ENCODE peak calls at places on chromosome 19, in four cellular contexts. One of them, this sample, is unnamed.

GRCh38 chr19:45385392-45386221 is 15.2 kb upstream of the ERCC2 start:
- DNase-seq in GM23248: peak
- DNase-seq in astrocyte of the hippocampus: no peak
- DNase-seq in CD8-positive, alpha-beta T cell: no peak
- DNase-seq in this sample: no peak

GRCh38 chr19:42496551-42497133 is 31.6 kb downstream of the CEACAM1 start:
- DNase-seq in GM23248: no peak
- DNase-seq in astrocyte of the hippocampus: no peak
- DNase-seq in CD8-positive, alpha-beta T cell: no peak
- DNase-seq in this sample: no peak

GRCh38 chr19:48928164-48929005 is 5.1 kb upstream of the DHDH start:
- DNase-seq in GM23248: no peak
- DNase-seq in astrocyte of the hippocampus: peak
- DNase-seq in CD8-positive, alpha-beta T cell: no peak
- DNase-seq in this sample: no peak

GRCh38 chr19:35780717-35781116 is 5.4 kb downstream of the ARHGAP33 start:
- DNase-seq in GM23248: no peak
- DNase-seq in astrocyte of the hippocampus: no peak
- DNase-seq in CD8-positive, alpha-beta T cell: no peak
- DNase-seq in this sample: no peak

GRCh38 chr19:56930647-56931592 is 90.4 kb upstream of the PEG3 start:
- DNase-seq in GM23248: no peak
- DNase-seq in astrocyte of the hippocampus: no peak
- DNase-seq in CD8-positive, alpha-beta T cell: no peak
- DNase-seq in this sample: no peak

GRCh38 chr19:30036154-30037129 is 94.4 kb downstream of the URI1 start:
- DNase-seq in GM23248: peak
- DNase-seq in astrocyte of the hippocampus: peak
- DNase-seq in CD8-positive, alpha-beta T cell: no peak
- DNase-seq in this sample: peak

GRCh38 chr19:41554902-41555301 is 21.1 kb upstream of the CEACAM21 start:
- DNase-seq in GM23248: no peak
- DNase-seq in astrocyte of the hippocampus: no peak
- DNase-seq in CD8-positive, alpha-beta T cell: peak
- DNase-seq in this sample: no peak

GRCh38 chr19:7507884-7508283 is 8.0 kb upstream of the ZNF358 start:
- DNase-seq in GM23248: peak
- DNase-seq in astrocyte of the hippocampus: peak
- DNase-seq in CD8-positive, alpha-beta T cell: no peak
- DNase-seq in this sample: peak

GRCh38 chr19:46944918-46945628 is 74.6 kb upstream of the NPAS1 start:
- DNase-seq in GM23248: peak
- DNase-seq in astrocyte of the hippocampus: peak
- DNase-seq in CD8-positive, alpha-beta T cell: no peak
- DNase-seq in this sample: peak

GRCh38 chr19:46975011-46975917 is 44.4 kb upstream of the NPAS1 start:
- DNase-seq in GM23248: no peak
- DNase-seq in astrocyte of the hippocampus: peak
- DNase-seq in CD8-positive, alpha-beta T cell: no peak
- DNase-seq in this sample: peak

GRCh38 chr19:31354316-31354715 is 5.1 kb upstream of the TSHZ3 start:
- DNase-seq in GM23248: no peak
- DNase-seq in astrocyte of the hippocampus: no peak
- DNase-seq in CD8-positive, alpha-beta T cell: no peak
- DNase-seq in this sample: no peak

GRCh38 chr19:12785431-12786011 is 5.8 kb upstream of the JUNB start:
- DNase-seq in GM23248: peak
- DNase-seq in astrocyte of the hippocampus: no peak
- DNase-seq in CD8-positive, alpha-beta T cell: no peak
- DNase-seq in this sample: no peak

GRCh38 chr19:8373867-8374813 is 10.2 kb downstream of the ANGPTL4 start:
- DNase-seq in GM23248: no peak
- DNase-seq in astrocyte of the hippocampus: no peak
- DNase-seq in CD8-positive, alpha-beta T cell: no peak
- DNase-seq in this sample: no peak

GRCh38 chr19:35986664-35987570 is 8.1 kb upstream of the SDHAF1 start:
- DNase-seq in GM23248: peak
- DNase-seq in astrocyte of the hippocampus: peak
- DNase-seq in CD8-positive, alpha-beta T cell: peak
- DNase-seq in this sample: no peak

GRCh38 chr19:43432866-43433673 is 18.4 kb downstream of the TEX101 start:
- DNase-seq in GM23248: peak
- DNase-seq in astrocyte of the hippocampus: peak
- DNase-seq in CD8-positive, alpha-beta T cell: peak
- DNase-seq in this sample: peak

GRCh38 chr19:4327252-4327876 is 11.3 kb downstream of the STAP2 start:
- DNase-seq in GM23248: peak
- DNase-seq in astrocyte of the hippocampus: peak
- DNase-seq in CD8-positive, alpha-beta T cell: peak
- DNase-seq in this sample: peak

GRCh38 chr19:934865-935422 is 9.1 kb downstream of the ARID3A start:
- DNase-seq in GM23248: peak
- DNase-seq in astrocyte of the hippocampus: peak
- DNase-seq in CD8-positive, alpha-beta T cell: no peak
- DNase-seq in this sample: peak

GRCh38 chr19:15318241-15318691 is 14.1 kb downstream of the BRD4 start:
- DNase-seq in GM23248: peak
- DNase-seq in astrocyte of the hippocampus: no peak
- DNase-seq in CD8-positive, alpha-beta T cell: peak
- DNase-seq in this sample: no peak

GRCh38 chr19:54136086-54136863 is 1.3 kb upstream of the CNOT3 start:
- DNase-seq in GM23248: peak
- DNase-seq in astrocyte of the hippocampus: no peak
- DNase-seq in CD8-positive, alpha-beta T cell: no peak
- DNase-seq in this sample: peak

GRCh38 chr19:51750381-51751124 is 1.1 kb downstream of the FPR1 start:
- DNase-seq in GM23248: peak
- DNase-seq in astrocyte of the hippocampus: peak
- DNase-seq in CD8-positive, alpha-beta T cell: no peak
- DNase-seq in this sample: peak

GRCh38 chr19:11506101-11506555 is 489 bp upstream of the ZNF653 start:
- DNase-seq in GM23248: no peak
- DNase-seq in astrocyte of the hippocampus: no peak
- DNase-seq in CD8-positive, alpha-beta T cell: no peak
- DNase-seq in this sample: no peak

GRCh38 chr19:19655641-19656343 is 7.7 kb downstream of the ATP13A1 start:
- DNase-seq in GM23248: no peak
- DNase-seq in astrocyte of the hippocampus: no peak
- DNase-seq in CD8-positive, alpha-beta T cell: no peak
- DNase-seq in this sample: no peak

GRCh38 chr19:28207244-28207643 is 1005.7 kb downstream of the UQCRFS1 start:
- DNase-seq in GM23248: no peak
- DNase-seq in astrocyte of the hippocampus: no peak
- DNase-seq in CD8-positive, alpha-beta T cell: no peak
- DNase-seq in this sample: no peak

GRCh38 chr19:18588611-18589379 is at the start of gene REX1BD:
- DNase-seq in GM23248: peak
- DNase-seq in astrocyte of the hippocampus: peak
- DNase-seq in CD8-positive, alpha-beta T cell: peak
- DNase-seq in this sample: peak

GRCh38 chr19:1925544-1925943 is 15.4 kb upstream of the CSNK1G2 start:
- DNase-seq in GM23248: no peak
- DNase-seq in astrocyte of the hippocampus: no peak
- DNase-seq in CD8-positive, alpha-beta T cell: no peak
- DNase-seq in this sample: no peak

GRCh38 chr19:14985133-14985532 is 5.5 kb upstream of the SLC1A6 start:
- DNase-seq in GM23248: no peak
- DNase-seq in astrocyte of the hippocampus: no peak
- DNase-seq in CD8-positive, alpha-beta T cell: no peak
- DNase-seq in this sample: no peak

GRCh38 chr19:10184636-10185035 is 10.1 kb downstream of the DNMT1 start:
- DNase-seq in GM23248: no peak
- DNase-seq in astrocyte of the hippocampus: no peak
- DNase-seq in CD8-positive, alpha-beta T cell: no peak
- DNase-seq in this sample: no peak

GRCh38 chr19:50315773-50316448 is 13.3 kb downstream of the KCNC3 start:
- DNase-seq in GM23248: peak
- DNase-seq in astrocyte of the hippocampus: peak
- DNase-seq in CD8-positive, alpha-beta T cell: no peak
- DNase-seq in this sample: no peak

GRCh38 chr19:48370955-48371354 is 6.8 kb downstream of the SYNGR4 start:
- DNase-seq in GM23248: no peak
- DNase-seq in astrocyte of the hippocampus: no peak
- DNase-seq in CD8-positive, alpha-beta T cell: no peak
- DNase-seq in this sample: no peak

GRCh38 chr19:11736696-11737095 is 2.0 kb downstream of the ZNF823 start:
- DNase-seq in GM23248: peak
- DNase-seq in astrocyte of the hippocampus: no peak
- DNase-seq in CD8-positive, alpha-beta T cell: no peak
- DNase-seq in this sample: peak

GRCh38 chr19:50199254-50199545 is 4.2 kb upstream of the MYH14 start:
- DNase-seq in GM23248: no peak
- DNase-seq in astrocyte of the hippocampus: no peak
- DNase-seq in CD8-positive, alpha-beta T cell: no peak
- DNase-seq in this sample: no peak

GRCh38 chr19:3343619-3344502 is 22.5 kb upstream of the NFIC start:
- DNase-seq in GM23248: peak
- DNase-seq in astrocyte of the hippocampus: peak
- DNase-seq in CD8-positive, alpha-beta T cell: peak
- DNase-seq in this sample: peak

GRCh38 chr19:47470447-47471195 is 1.1 kb downstream of the SLC8A2 start:
- DNase-seq in GM23248: no peak
- DNase-seq in astrocyte of the hippocampus: no peak
- DNase-seq in CD8-positive, alpha-beta T cell: no peak
- DNase-seq in this sample: no peak

GRCh38 chr19:41597600-41598041 is 21.7 kb downstream of the CEACAM21 start:
- DNase-seq in GM23248: peak
- DNase-seq in astrocyte of the hippocampus: peak
- DNase-seq in CD8-positive, alpha-beta T cell: peak
- DNase-seq in this sample: peak

GRCh38 chr19:4100647-4101495 is 23.1 kb downstream of the MAP2K2 start:
- DNase-seq in GM23248: no peak
- DNase-seq in astrocyte of the hippocampus: no peak
- DNase-seq in CD8-positive, alpha-beta T cell: no peak
- DNase-seq in this sample: no peak

GRCh38 chr19:5623397-5624153 is 692 bp downstream of the SAFB start:
- DNase-seq in GM23248: no peak
- DNase-seq in astrocyte of the hippocampus: peak
- DNase-seq in CD8-positive, alpha-beta T cell: no peak
- DNase-seq in this sample: no peak